ENCODE peak calls at places on chromosomes 13 and 19, in four cellular contexts. P is HS-27A, V is T-helper 1 cell, N is EL. K is an unnamed sample.

GRCh38 chr19:18613589-18614234 is 1.0 kb downstream of the TMEM59L start:
- DNase-seq in P (no peak), N (no peak), V (no peak), K (no peak)

GRCh38 chr19:8512115-8512967 is 1.6 kb downstream of the ZNF414 start:
- DNase-seq in V (no peak), N (peak), P (no peak), K (no peak)

GRCh38 chr13:33017410-33017929 is 1.2 kb downstream of the KL start:
- DNase-seq in N (no peak), V (no peak), P (no peak), K (no peak)

GRCh38 chr13:106858910-106859309 is 291.0 kb upstream of the ARGLU1 start:
- DNase-seq in P (no peak), N (no peak), V (no peak), K (no peak)

GRCh38 chr13:92187378-92187989 is 789.1 kb downstream of the GPC5 start:
- DNase-seq in V (no peak), N (peak), P (no peak), K (peak)

GRCh38 chr19:42528354-42529247 is at the start of gene CEACAM1:
- DNase-seq in N (peak), V (no peak), P (no peak), K (no peak)

GRCh38 chr19:32567486-32567885 is 13.5 kb upstream of the PDCD5 start:
- DNase-seq in P (no peak), V (no peak), N (no peak), K (no peak)

GRCh38 chr19:38233740-38234251 is 9.8 kb upstream of the DPF1 start:
- DNase-seq in V (peak), P (no peak), N (peak), K (peak)

GRCh38 chr19:31314156-31314555 is 35.1 kb downstream of the TSHZ3 start:
- DNase-seq in N (no peak), V (no peak), P (no peak), K (no peak)

GRCh38 chr13:32790731-32791130 is 204.5 kb downstream of the PDS5B start:
- DNase-seq in N (peak), V (no peak), P (no peak), K (no peak)

GRCh38 chr19:44710483-44710882 is 11.5 kb downstream of the CEACAM16 start:
- DNase-seq in N (no peak), V (no peak), P (no peak), K (no peak)

GRCh38 chr13:34469212-34469983 is 472.7 kb upstream of the NBEA start:
- DNase-seq in P (no peak), V (no peak), N (no peak), K (no peak)

GRCh38 chr19:2922987-2923386 is 21.8 kb downstream of the ZNF77 start:
- DNase-seq in N (no peak), P (no peak), V (no peak), K (no peak)

GRCh38 chr19:41977916-41978315 is 16.1 kb downstream of the ATP1A3 start:
- DNase-seq in N (no peak), P (no peak), V (no peak), K (no peak)

GRCh38 chr13:48629282-48629681 is 24.4 kb upstream of the CYSLTR2 start:
- DNase-seq in V (no peak), N (no peak), P (no peak), K (no peak)

GRCh38 chr13:114071991-114072390 is 60.4 kb downstream of the RASA3 start:
- DNase-seq in P (no peak), N (no peak), V (no peak), K (no peak)

GRCh38 chr19:17248011-17248776 is 2.5 kb upstream of the NR2F6 start:
- DNase-seq in P (no peak), V (no peak), N (no peak), K (no peak)

GRCh38 chr13:106506286-106506685 is 29.2 kb downstream of the EFNB2 start:
- DNase-seq in P (no peak), N (no peak), V (no peak), K (no peak)

GRCh38 chr13:26379831-26380230 is 125.9 kb downstream of the CDK8 start:
- DNase-seq in N (no peak), P (no peak), V (no peak), K (no peak)

K was measured in stromal cell of bone marrow.